ENCODE peak calls at places on chromosomes 12 and 14, in nine cellular contexts. H, L, K, P, G, Y, N, C and X are unnamed samples.

GRCh38 chr14:96783306-96784224 is 13.6 kb upstream of the VRK1 start:
- DNase-seq in H (no peak), L (peak), K (no peak), P (no peak), G (no peak), Y (no peak), N (no peak), C (no peak), X (no peak)

GRCh38 chr12:71216725-71217579 is 59.2 kb upstream of the TSPAN8 start:
- DNase-seq in H (peak), L (no peak), K (peak), P (peak), G (peak), Y (no peak), N (no peak), C (peak), X (peak)

GRCh38 chr12:65630555-65630954 is 193.7 kb upstream of the HMGA2 start:
- DNase-seq in H (no peak), L (no peak), K (no peak), P (no peak), G (no peak), Y (no peak), N (no peak), C (no peak), X (no peak)

GRCh38 chr12:127485528-127485927 is 781.4 kb upstream of the TMEM132C start:
- DNase-seq in H (peak), L (no peak), K (peak), P (peak), G (no peak), Y (no peak), N (no peak), C (no peak), X (no peak)

GRCh38 chr12:100733817-100734593 is 60.6 kb upstream of the ANO4 start:
- DNase-seq in H (no peak), L (no peak), K (peak), P (no peak), G (no peak), Y (no peak), N (no peak), C (no peak), X (peak)

GRCh38 chr12:94694732-94695131 is 44.4 kb upstream of the TMCC3 start:
- DNase-seq in H (no peak), L (no peak), K (no peak), P (no peak), G (no peak), Y (no peak), N (no peak), C (no peak), X (no peak)

GRCh38 chr12:27780612-27781408 is 774 bp upstream of the MANSC4 start:
- DNase-seq in H (no peak), L (no peak), K (peak), P (peak), G (no peak), Y (no peak), N (no peak), C (peak), X (peak)

GRCh38 chr14:26389646-26390508 is 208.0 kb downstream of the NOVA1 start:
- DNase-seq in H (no peak), L (no peak), K (peak), P (no peak), G (no peak), Y (no peak), N (no peak), C (no peak), X (no peak)

GRCh38 chr12:22255097-22255496 is 79.4 kb downstream of the ST8SIA1 start:
- DNase-seq in H (no peak), L (no peak), K (no peak), P (no peak), G (peak), Y (no peak), N (no peak), C (peak), X (no peak)

GRCh38 chr14:52692248-52692962 is 3.0 kb downstream of the ERO1A start:
- DNase-seq in H (no peak), L (no peak), K (peak), P (no peak), G (no peak), Y (no peak), N (no peak), C (no peak), X (no peak)

GRCh38 chr14:90277581-90278198 is 21.3 kb downstream of the PSMC1 start:
- DNase-seq in H (no peak), L (no peak), K (no peak), P (no peak), G (no peak), Y (no peak), N (no peak), C (no peak), X (no peak)

GRCh38 chr14:40601063-40601462 is 1005.6 kb upstream of the LRFN5 start:
- DNase-seq in H (no peak), L (no peak), K (no peak), P (no peak), G (no peak), Y (no peak), N (no peak), C (no peak), X (no peak)

GRCh38 chr12:132955933-132956725 is at the start of gene ZNF605:
- DNase-seq in H (peak), L (no peak), K (peak), P (peak), G (peak), Y (peak), N (peak), C (peak), X (peak)

GRCh38 chr12:64171715-64172114 is 50.4 kb downstream of the KICS2 start:
- DNase-seq in H (no peak), L (no peak), K (no peak), P (no peak), G (no peak), Y (no peak), N (no peak), C (no peak), X (no peak)

GRCh38 chr12:34305176-34305575 is 282.9 kb downstream of the ALG10 start:
- DNase-seq in H (no peak), L (no peak), K (no peak), P (no peak), G (no peak), Y (no peak), N (no peak), C (no peak), X (no peak)

GRCh38 chr12:89796798-89797382 is 88.3 kb upstream of the ATP2B1 start:
- DNase-seq in H (no peak), L (no peak), K (peak), P (no peak), G (no peak), Y (no peak), N (no peak), C (no peak), X (no peak)

GRCh38 chr14:76719664-76720063 is 41.6 kb upstream of the VASH1 start:
- DNase-seq in H (no peak), L (no peak), K (no peak), P (no peak), G (no peak), Y (no peak), N (no peak), C (no peak), X (no peak)

GRCh38 chr12:57797938-57798337 is 15.4 kb downstream of the TSFM start:
- DNase-seq in H (no peak), L (no peak), K (no peak), P (no peak), G (no peak), Y (no peak), N (no peak), C (no peak), X (no peak)

GRCh38 chr12:81809829-81810595 is 50.9 kb upstream of the PPFIA2 start:
- DNase-seq in H (no peak), L (peak), K (peak), P (no peak), G (no peak), Y (no peak), N (no peak), C (no peak), X (peak)

GRCh38 chr12:121288158-121288848 is 8.2 kb downstream of the CAMKK2 start:
- DNase-seq in H (no peak), L (no peak), K (no peak), P (no peak), G (no peak), Y (no peak), N (no peak), C (no peak), X (no peak)

GRCh38 chr12:12032260-12032761 is 38.4 kb upstream of the BCL2L14 start:
- DNase-seq in H (no peak), L (no peak), K (no peak), P (no peak), G (no peak), Y (no peak), N (no peak), C (no peak), X (no peak)

GRCh38 chr14:68124885-68125731 is 305.5 kb downstream of the RAD51B start:
- DNase-seq in H (no peak), L (no peak), K (peak), P (no peak), G (no peak), Y (no peak), N (no peak), C (no peak), X (no peak)

GRCh38 chr12:88207921-88208640 is 66.0 kb downstream of the TMTC3 start:
- DNase-seq in H (no peak), L (no peak), K (peak), P (no peak), G (no peak), Y (no peak), N (no peak), C (no peak), X (no peak)

GRCh38 chr12:99915251-99916082 is 69.3 kb downstream of the ANKS1B start:
- DNase-seq in H (no peak), L (no peak), K (peak), P (no peak), G (no peak), Y (no peak), N (no peak), C (no peak), X (no peak)

GRCh38 chr12:46451276-46452021 is 78.9 kb upstream of the SLC38A2 start:
- DNase-seq in H (no peak), L (no peak), K (no peak), P (no peak), G (no peak), Y (no peak), N (no peak), C (no peak), X (no peak)